ENCODE peak calls at places on chromosomes 4 and X, in eight cellular contexts. One of them, this sample, is unnamed.

GRCh38 chrX:149611619-149612018 is 16.5 kb upstream of the HSFX2 start:
- DNase-seq in progenitor cell of endocrine pancreas: no peak
- DNase-seq in GM04504: no peak
- DNase-seq in posterior cingulate gyrus: no peak
- DNase-seq in NCI-H1694: no peak
- DNase-seq in Peyer's patch: no peak
- DNase-seq in dorsolateral prefrontal cortex: no peak
- DNase-seq in body of pancreas: no peak
- DNase-seq in this sample: no peak

GRCh38 chr4:87130985-87131753 is 89.2 kb downstream of the KLHL8 start:
- DNase-seq in posterior cingulate gyrus: no peak
- DNase-seq in body of pancreas: no peak
- DNase-seq in GM04504: no peak
- DNase-seq in Peyer's patch: no peak
- DNase-seq in progenitor cell of endocrine pancreas: no peak
- DNase-seq in NCI-H1694: no peak
- DNase-seq in dorsolateral prefrontal cortex: no peak
- DNase-seq in this sample: no peak

GRCh38 chrX:42748067-42748850 is 29.7 kb downstream of the PPP1R2C start:
- DNase-seq in posterior cingulate gyrus: no peak
- DNase-seq in body of pancreas: no peak
- DNase-seq in progenitor cell of endocrine pancreas: no peak
- DNase-seq in GM04504: no peak
- DNase-seq in Peyer's patch: no peak
- DNase-seq in NCI-H1694: no peak
- DNase-seq in dorsolateral prefrontal cortex: no peak
- DNase-seq in this sample: peak

GRCh38 chr4:111959202-111959601 is 186.1 kb upstream of the FAM241A start:
- DNase-seq in GM04504: peak
- DNase-seq in progenitor cell of endocrine pancreas: no peak
- DNase-seq in dorsolateral prefrontal cortex: no peak
- DNase-seq in body of pancreas: no peak
- DNase-seq in Peyer's patch: no peak
- DNase-seq in NCI-H1694: no peak
- DNase-seq in posterior cingulate gyrus: no peak
- DNase-seq in this sample: peak

GRCh38 chr4:43471950-43472349 is 579.4 kb downstream of the GRXCR1 start:
- DNase-seq in NCI-H1694: peak
- DNase-seq in Peyer's patch: no peak
- DNase-seq in dorsolateral prefrontal cortex: no peak
- DNase-seq in posterior cingulate gyrus: no peak
- DNase-seq in progenitor cell of endocrine pancreas: no peak
- DNase-seq in body of pancreas: no peak
- DNase-seq in GM04504: no peak
- DNase-seq in this sample: peak

GRCh38 chr4:47071863-47072441 is 40.6 kb downstream of the GABRB1 start:
- DNase-seq in body of pancreas: no peak
- DNase-seq in GM04504: no peak
- DNase-seq in posterior cingulate gyrus: no peak
- DNase-seq in NCI-H1694: no peak
- DNase-seq in progenitor cell of endocrine pancreas: no peak
- DNase-seq in Peyer's patch: no peak
- DNase-seq in dorsolateral prefrontal cortex: no peak
- DNase-seq in this sample: peak

GRCh38 chrX:43349363-43349762 is 306.7 kb upstream of the MAOA start:
- DNase-seq in NCI-H1694: peak
- DNase-seq in body of pancreas: peak
- DNase-seq in dorsolateral prefrontal cortex: no peak
- DNase-seq in posterior cingulate gyrus: no peak
- DNase-seq in progenitor cell of endocrine pancreas: no peak
- DNase-seq in Peyer's patch: no peak
- DNase-seq in GM04504: peak
- DNase-seq in this sample: peak

GRCh38 chr4:17630228-17630627 is 15.8 kb downstream of the MED28 start:
- DNase-seq in NCI-H1694: no peak
- DNase-seq in posterior cingulate gyrus: no peak
- DNase-seq in GM04504: no peak
- DNase-seq in Peyer's patch: no peak
- DNase-seq in body of pancreas: no peak
- DNase-seq in dorsolateral prefrontal cortex: no peak
- DNase-seq in progenitor cell of endocrine pancreas: no peak
- DNase-seq in this sample: no peak

GRCh38 chrX:118497180-118497814 is 1.7 kb downstream of the DOCK11 start:
- DNase-seq in progenitor cell of endocrine pancreas: no peak
- DNase-seq in dorsolateral prefrontal cortex: no peak
- DNase-seq in Peyer's patch: no peak
- DNase-seq in NCI-H1694: no peak
- DNase-seq in body of pancreas: no peak
- DNase-seq in posterior cingulate gyrus: no peak
- DNase-seq in GM04504: no peak
- DNase-seq in this sample: no peak

GRCh38 chr4:123597586-123597985 is 201.0 kb downstream of the SPRY1 start:
- DNase-seq in dorsolateral prefrontal cortex: no peak
- DNase-seq in GM04504: no peak
- DNase-seq in posterior cingulate gyrus: no peak
- DNase-seq in Peyer's patch: no peak
- DNase-seq in progenitor cell of endocrine pancreas: no peak
- DNase-seq in NCI-H1694: no peak
- DNase-seq in body of pancreas: no peak
- DNase-seq in this sample: peak

GRCh38 chr4:139815646-139816601 is 150.3 kb downstream of the MGST2 start:
- DNase-seq in NCI-H1694: no peak
- DNase-seq in GM04504: peak
- DNase-seq in dorsolateral prefrontal cortex: no peak
- DNase-seq in posterior cingulate gyrus: peak
- DNase-seq in progenitor cell of endocrine pancreas: peak
- DNase-seq in body of pancreas: no peak
- DNase-seq in Peyer's patch: no peak
- DNase-seq in this sample: peak

GRCh38 chr4:139892973-139893736 is 227.5 kb downstream of the MGST2 start:
- DNase-seq in Peyer's patch: no peak
- DNase-seq in NCI-H1694: no peak
- DNase-seq in posterior cingulate gyrus: no peak
- DNase-seq in dorsolateral prefrontal cortex: no peak
- DNase-seq in GM04504: no peak
- DNase-seq in progenitor cell of endocrine pancreas: no peak
- DNase-seq in body of pancreas: no peak
- DNase-seq in this sample: no peak

GRCh38 chr4:15234101-15234500 is 193.7 kb upstream of the C1QTNF7 start:
- DNase-seq in posterior cingulate gyrus: no peak
- DNase-seq in Peyer's patch: no peak
- DNase-seq in GM04504: peak
- DNase-seq in dorsolateral prefrontal cortex: no peak
- DNase-seq in progenitor cell of endocrine pancreas: no peak
- DNase-seq in NCI-H1694: no peak
- DNase-seq in body of pancreas: no peak
- DNase-seq in this sample: peak

GRCh38 chrX:69313622-69314290 is 148.5 kb upstream of the PJA1 start:
- DNase-seq in GM04504: no peak
- DNase-seq in dorsolateral prefrontal cortex: no peak
- DNase-seq in posterior cingulate gyrus: no peak
- DNase-seq in progenitor cell of endocrine pancreas: no peak
- DNase-seq in Peyer's patch: no peak
- DNase-seq in body of pancreas: no peak
- DNase-seq in NCI-H1694: no peak
- DNase-seq in this sample: no peak

GRCh38 chr4:186551849-186552248 is 3.5 kb downstream of the MTNR1A start:
- DNase-seq in GM04504: no peak
- DNase-seq in posterior cingulate gyrus: no peak
- DNase-seq in progenitor cell of endocrine pancreas: no peak
- DNase-seq in NCI-H1694: no peak
- DNase-seq in body of pancreas: no peak
- DNase-seq in dorsolateral prefrontal cortex: no peak
- DNase-seq in Peyer's patch: no peak
- DNase-seq in this sample: no peak

GRCh38 chrX:132330156-132330729 is 111.0 kb upstream of the RAP2C start:
- DNase-seq in body of pancreas: no peak
- DNase-seq in posterior cingulate gyrus: no peak
- DNase-seq in Peyer's patch: no peak
- DNase-seq in dorsolateral prefrontal cortex: no peak
- DNase-seq in progenitor cell of endocrine pancreas: no peak
- DNase-seq in NCI-H1694: no peak
- DNase-seq in GM04504: no peak
- DNase-seq in this sample: no peak

GRCh38 chr4:176499518-176499917 is 179.8 kb downstream of the SPCS3 start:
- DNase-seq in Peyer's patch: no peak
- DNase-seq in body of pancreas: no peak
- DNase-seq in dorsolateral prefrontal cortex: no peak
- DNase-seq in GM04504: peak
- DNase-seq in posterior cingulate gyrus: no peak
- DNase-seq in progenitor cell of endocrine pancreas: no peak
- DNase-seq in NCI-H1694: no peak
- DNase-seq in this sample: peak

GRCh38 chrX:124033821-124034220 is 72.3 kb downstream of the STAG2 start:
- DNase-seq in body of pancreas: no peak
- DNase-seq in progenitor cell of endocrine pancreas: no peak
- DNase-seq in GM04504: no peak
- DNase-seq in dorsolateral prefrontal cortex: no peak
- DNase-seq in NCI-H1694: no peak
- DNase-seq in posterior cingulate gyrus: no peak
- DNase-seq in Peyer's patch: no peak
- DNase-seq in this sample: peak